ENCODE peak calls at places on chromosomes 11 and 22, in seven cellular contexts. B, U, X, D, R, K and V are unnamed samples.

GRCh38 chr11:126949066-126949945 is 51.3 kb downstream of the KIRREL3 start:
- DNase-seq in U (no peak), B (no peak), X (no peak), R (no peak), K (no peak), D (no peak), V (no peak)

GRCh38 chr11:71112454-71112853 is 139.9 kb downstream of the SHANK2 start:
- DNase-seq in U (no peak), K (no peak), B (no peak), X (no peak), D (no peak), R (no peak), V (no peak)

GRCh38 chr22:40320687-40321086 is 25.6 kb upstream of the ADSL start:
- DNase-seq in R (no peak), K (no peak), B (no peak), D (no peak), X (no peak), U (no peak), V (no peak)

GRCh38 chr11:3102641-3102921 is 45.4 kb upstream of the CARS1 start:
- DNase-seq in R (no peak), X (no peak), K (no peak), D (no peak), U (no peak), B (no peak), V (no peak)

GRCh38 chr22:31870890-31871289 is 73.4 kb upstream of the YWHAH start:
- DNase-seq in R (no peak), B (no peak), D (no peak), X (no peak), U (no peak), K (no peak), V (no peak)

GRCh38 chr11:16739326-16739875 is 954 bp downstream of the C11orf58 start:
- DNase-seq in U (no peak), D (no peak), R (no peak), B (no peak), X (no peak), K (no peak), V (no peak)

GRCh38 chr11:48538991-48539390 is 50.4 kb downstream of the OR4A47 start:
- DNase-seq in X (no peak), B (no peak), D (no peak), U (no peak), K (no peak), R (no peak), V (no peak)

GRCh38 chr11:135074397-135074998 is 662.5 kb upstream of the B3GAT1 start:
- DNase-seq in B (no peak), R (no peak), D (no peak), X (no peak), K (no peak), U (no peak), V (no peak)

GRCh38 chr22:31088233-31088986 is 7.3 kb downstream of the SMTN start:
- DNase-seq in R (no peak), U (no peak), D (no peak), K (no peak), X (no peak), B (no peak), V (no peak)

GRCh38 chr11:1750840-1751520 is 585 bp upstream of the IFITM10 start:
- DNase-seq in X (no peak), K (no peak), B (no peak), R (no peak), D (no peak), U (no peak), V (no peak)

GRCh38 chr22:36864454-36865215 is 3.8 kb downstream of the NCF4 start:
- DNase-seq in R (no peak), D (no peak), B (no peak), U (no peak), X (no peak), K (no peak), V (no peak)

GRCh38 chr11:116696381-116696941 is 76.3 kb downstream of the BUD13 start:
- DNase-seq in K (no peak), R (no peak), D (no peak), B (no peak), X (no peak), U (no peak), V (no peak)

GRCh38 chr11:134781335-134781970 is 369.4 kb upstream of the B3GAT1 start:
- DNase-seq in U (no peak), K (no peak), D (no peak), R (no peak), X (no peak), B (no peak), V (no peak)

GRCh38 chr22:19195796-19196731 is 17.5 kb upstream of the SLC25A1 start:
- DNase-seq in R (no peak), U (no peak), K (no peak), D (no peak), B (no peak), X (no peak), V (no peak)

GRCh38 chr11:102760355-102761035 is 19.9 kb downstream of the MMP10 start:
- DNase-seq in D (no peak), R (no peak), U (peak), X (no peak), K (no peak), B (no peak), V (no peak)

GRCh38 chr22:20953668-20954500 is 13.2 kb upstream of the AIFM3 start:
- DNase-seq in K (no peak), B (no peak), D (no peak), X (no peak), R (no peak), U (no peak), V (no peak)
- H3K27ac ChIP-seq in K (no peak), B (peak), D (no peak), X (no peak), R (no peak), U (no peak), V (no peak)

GRCh38 chr22:50327711-50328019 is 853 bp upstream of the DENND6B start:
- DNase-seq in R (no peak), D (no peak), K (no peak), B (no peak), X (no peak), U (no peak), V (no peak)
- H3K27ac ChIP-seq in R (peak), D (no peak), K (peak), B (peak), X (no peak), U (peak), V (peak)

GRCh38 chr11:15471028-15471708 is 356.4 kb downstream of the INSC start:
- DNase-seq in D (no peak), B (no peak), R (no peak), K (no peak), U (no peak), X (no peak), V (no peak)
- H3K27ac ChIP-seq in D (no peak), B (no peak), R (no peak), K (no peak), U (no peak), X (no peak), V (no peak)

GRCh38 chr11:14538271-14538925 is 18.2 kb upstream of the PSMA1 start:
- DNase-seq in D (no peak), X (no peak), K (no peak), R (no peak), B (no peak), U (no peak), V (no peak)
- H3K27ac ChIP-seq in D (no peak), X (no peak), K (no peak), R (peak), B (no peak), U (no peak), V (no peak)

DNA sequence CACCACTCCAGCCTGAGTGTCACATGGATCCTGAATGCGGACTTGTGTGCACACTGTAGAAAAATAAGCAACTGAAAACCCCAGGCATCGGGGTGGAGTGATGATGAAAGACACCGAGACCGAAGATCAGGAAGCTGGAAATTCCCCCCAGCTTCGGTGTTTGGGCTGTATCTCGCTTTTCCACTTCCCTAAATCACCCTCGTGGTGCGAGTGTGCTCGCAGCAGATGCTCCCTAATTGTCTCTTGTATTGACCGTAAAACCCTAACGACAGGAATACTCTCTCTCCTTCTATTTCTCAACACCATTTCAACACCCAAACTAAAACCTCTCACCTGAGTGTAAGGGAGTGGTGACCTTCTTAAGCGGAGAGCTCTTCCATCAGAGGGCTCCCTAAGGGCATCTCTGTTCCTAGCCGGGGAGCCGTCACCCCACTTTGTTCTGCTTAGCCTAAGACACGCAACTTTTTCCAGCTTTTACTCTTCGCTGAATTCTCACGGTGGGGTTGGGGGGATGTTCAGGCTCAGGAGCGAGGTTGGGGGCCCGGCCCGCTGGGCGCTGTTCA is 637 bp upstream of the GRK3 start:
- DNase-seq in D (no peak), U (no peak), B (no peak), X (no peak), K (peak), R (no peak), V (peak)
- H3K27ac ChIP-seq in D (no peak), U (peak), B (peak), X (no peak), K (peak), R (peak), V (peak)

GRCh38 chr11:67468509-67468834 is 579 bp downstream of the TMEM134 start:
- DNase-seq in R (no peak), K (no peak), U (no peak), D (no peak), X (no peak), B (no peak), V (no peak)
- H3K27ac ChIP-seq in R (peak), K (peak), U (peak), D (no peak), X (no peak), B (peak), V (peak)

GRCh38 chr22:18055619-18056160 is 22.1 kb upstream of the PEX26 start:
- DNase-seq in K (no peak), D (no peak), R (no peak), U (no peak), B (no peak), X (no peak), V (no peak)
- H3K27ac ChIP-seq in K (peak), D (no peak), R (no peak), U (no peak), B (peak), X (no peak), V (peak)

GRCh38 chr22:38023045-38023444 is 34.2 kb upstream of the PICK1 start:
- DNase-seq in U (no peak), K (no peak), X (no peak), D (no peak), R (no peak), B (no peak), V (no peak)
- H3K27ac ChIP-seq in U (no peak), K (no peak), X (no peak), D (no peak), R (no peak), B (no peak), V (peak)

GRCh38 chr11:75152651-75153553 is 2.0 kb downstream of the SLCO2B1 start:
- DNase-seq in U (no peak), R (no peak), D (no peak), X (no peak), B (no peak), K (no peak), V (no peak)
- H3K27ac ChIP-seq in U (no peak), R (no peak), D (no peak), X (no peak), B (no peak), K (no peak), V (peak)